ENCODE peak calls at places on chromosomes 6 and 20, in six cellular contexts. D is fibroblast of lung; R is heart right ventricle; N is CD8-positive, alpha-beta T cell; S is GM23248; A is esophagus squamous epithelium. X is an unnamed sample. For H3K4me1 and H3K9me3, the result is how much of the 10 kb centered on the place peaks cover.

GRCh38 chr6:382883-383420 is 8.6 kb upstream of the IRF4 start:
- DNase-seq in D (no peak), S (no peak), N (no peak), A (no peak), R (no peak), X (no peak)

GRCh38 chr6:40425192-40425919 is 161.8 kb downstream of the LRFN2 start:
- DNase-seq in D (no peak), N (no peak), A (no peak), R (peak), S (peak), X (no peak)

GRCh38 chr6:27138837-27139752 is 108.4 kb upstream of the PRSS16 start:
- DNase-seq in R (peak), S (no peak), D (peak), N (peak), A (no peak), X (peak)

GRCh38 chr6:73644030-73644429 is 9.8 kb downstream of the SLC17A5 start:
- DNase-seq in R (no peak), N (no peak), A (no peak), D (peak), S (no peak), X (no peak)

GRCh38 chr6:139687055-139687454 is 312.6 kb upstream of the CITED2 start:
- DNase-seq in A (no peak), R (no peak), S (no peak), D (no peak), N (no peak), X (no peak)

GRCh38 chr6:41156771-41157170 is 2.6 kb upstream of the TREML1 start:
- DNase-seq in N (no peak), R (no peak), S (no peak), D (no peak), A (no peak), X (no peak)

GRCh38 chr6:149942461-149942829 is 631 bp downstream of the ULBP2 start:
- DNase-seq in S (peak), D (no peak), N (no peak), A (no peak), R (no peak), X (no peak)

GRCh38 chr6:151916680-151917164 is 109.2 kb downstream of the ESR1 start:
- DNase-seq in S (peak), R (no peak), D (peak), A (no peak), N (no peak), X (no peak)

GRCh38 chr6:43724914-43725642 is 37.5 kb upstream of the MRPS18A start:
- DNase-seq in D (peak), R (peak), N (peak), S (peak), A (peak), X (no peak)

GRCh38 chr6:106064766-106065165 is 21.4 kb upstream of the PRDM1 start:
- DNase-seq in D (no peak), N (no peak), A (no peak), R (no peak), S (peak), X (no peak)

GRCh38 chr6:44439270-44440045 is 52.0 kb downstream of the CDC5L start:
- DNase-seq in A (no peak), R (no peak), N (no peak), D (peak), S (peak), X (no peak)

GRCh38 chr6:158789115-158789917 is 29.9 kb downstream of the EZR start:
- DNase-seq in S (no peak), D (no peak), R (no peak), A (no peak), N (peak), X (no peak)

GRCh38 chr6:125884656-125885055 is 71.9 kb upstream of the HINT3 start:
- DNase-seq in D (peak), A (no peak), N (no peak), S (no peak), R (no peak), X (no peak)

GRCh38 chr6:4670295-4670694 is 105.9 kb upstream of the CDYL start:
- DNase-seq in A (no peak), D (no peak), R (no peak), S (no peak), N (no peak), X (no peak)

GRCh38 chr20:8756410-8756809 is 312.5 kb upstream of the PLCB4 start:
- DNase-seq in D (peak), N (no peak), R (peak), A (no peak), S (peak), X (no peak)

GRCh38 chr20:3077618-3078134 is 6.3 kb downstream of the OXT start:
- DNase-seq in A (no peak), S (no peak), D (no peak), R (no peak), N (no peak), X (no peak)

GRCh38 chr20:41627611-41628244 is 9.6 kb upstream of the CHD6 start:
- DNase-seq in N (no peak), D (no peak), R (no peak), S (no peak), A (no peak), X (no peak)

GRCh38 chr20:48471176-48471575 is 356.6 kb downstream of the PREX1 start:
- DNase-seq in R (no peak), A (no peak), N (no peak), S (no peak), D (no peak), X (no peak)

GRCh38 chr20:3105256-3106137 is 21.0 kb upstream of the AVP start:
- DNase-seq in N (no peak), S (no peak), R (no peak), A (no peak), D (no peak), X (no peak)

GRCh38 chr20:18157102-18157501 is 19.4 kb downstream of the KAT14 start:
- DNase-seq in S (no peak), R (no peak), D (no peak), N (no peak), A (no peak), X (no peak)

GRCh38 chr20:51467971-51468626 is 74.4 kb downstream of the NFATC2 start:
- DNase-seq in N (no peak), S (no peak), D (no peak), R (no peak), A (no peak), X (no peak)

GRCh38 chr6:36326351-36326995 is 10.2 kb downstream of the BNIP5 start:
- DNase-seq in N (no peak), D (peak), R (peak), S (no peak), A (no peak), X (no peak)

GRCh38 chr6:142913036-142913510 is 31.9 kb downstream of the HIVEP2 start:
- DNase-seq in N (no peak), D (no peak), R (no peak), S (no peak), A (no peak), X (peak)

GRCh38 chr20:24690408-24690807 is 221.0 kb downstream of the SYNDIG1 start:
- DNase-seq in N (peak), R (no peak), A (no peak), D (no peak), S (no peak), X (no peak)

GRCh38 chr6:10429638-10430427 is 15.0 kb upstream of the TFAP2A start:
- DNase-seq in A (no peak), D (peak), S (peak), N (no peak), R (no peak), X (peak)

GRCh38 chr6:43013020-43013842 is 515 bp downstream of the MEA1 start:
- DNase-seq in N (no peak), A (peak), R (no peak), D (peak), S (peak), X (no peak)

GRCh38 chr20:23349338-23350006 is 1.1 kb upstream of the NXT1 start:
- DNase-seq in A (no peak), R (no peak), S (no peak), N (no peak), D (no peak), X (no peak)

GRCh38 chr6:44580901-44581300 is 193.4 kb downstream of the CDC5L start:
- DNase-seq in D (peak), R (no peak), N (no peak), A (no peak), S (peak), X (no peak)

GRCh38 chr6:111709615-111710398 is 104.1 kb upstream of the TRAF3IP2 start:
- DNase-seq in R (peak), D (peak), S (peak), N (peak), A (no peak), X (peak)

GRCh38 chr6:16683524-16684194 is 77.6 kb downstream of the ATXN1 start:
- DNase-seq in D (peak), R (peak), N (no peak), S (peak), A (no peak), X (no peak)

GRCh38 chr6:13234130-13234529 is 94.2 kb downstream of the TBC1D7 start:
- DNase-seq in R (no peak), S (peak), N (no peak), D (no peak), A (no peak), X (no peak)

GRCh38 chr6:87391334-87391733 is 16.4 kb upstream of the CFAP206 start:
- DNase-seq in A (no peak), D (peak), R (no peak), N (no peak), S (peak), X (peak)

GRCh38 chr6:31805939-31806469 is 762 bp downstream of the LSM2 start:
- DNase-seq in N (no peak), S (peak), R (no peak), D (no peak), A (no peak), X (no peak)

GRCh38 chr20:46145646-46146045 is 27.5 kb downstream of the CD40 start:
- DNase-seq in S (no peak), D (no peak), N (no peak), A (no peak), R (no peak), X (no peak)

GRCh38 chr20:36541227-36542018 is at the start of gene MYL9:
- DNase-seq in A (no peak), R (peak), S (peak), N (no peak), D (peak), X (no peak)
- H3K4me3 ChIP-seq in A (peak), R (peak), S (peak), N (no peak), D (peak), X (no peak)

GRCh38 chr20:56748476-56749377 is 119.6 kb downstream of the TFAP2C start:
- DNase-seq in N (no peak), D (no peak), A (no peak), S (no peak), R (no peak), X (no peak)
- H3K4me1 ChIP-seq in N (under half), D (under half), A (under half), S (under half), R (under half), X (under half)

GRCh38 chr6:76026101-76026500 is 46.4 kb downstream of the IMPG1 start:
- DNase-seq in N (no peak), D (peak), S (no peak), A (no peak), R (no peak), X (no peak)
- H3K9me3 ChIP-seq in N (under half), D (under half), S (under half), A (under half), R (under half), X (under half)

DNA sequence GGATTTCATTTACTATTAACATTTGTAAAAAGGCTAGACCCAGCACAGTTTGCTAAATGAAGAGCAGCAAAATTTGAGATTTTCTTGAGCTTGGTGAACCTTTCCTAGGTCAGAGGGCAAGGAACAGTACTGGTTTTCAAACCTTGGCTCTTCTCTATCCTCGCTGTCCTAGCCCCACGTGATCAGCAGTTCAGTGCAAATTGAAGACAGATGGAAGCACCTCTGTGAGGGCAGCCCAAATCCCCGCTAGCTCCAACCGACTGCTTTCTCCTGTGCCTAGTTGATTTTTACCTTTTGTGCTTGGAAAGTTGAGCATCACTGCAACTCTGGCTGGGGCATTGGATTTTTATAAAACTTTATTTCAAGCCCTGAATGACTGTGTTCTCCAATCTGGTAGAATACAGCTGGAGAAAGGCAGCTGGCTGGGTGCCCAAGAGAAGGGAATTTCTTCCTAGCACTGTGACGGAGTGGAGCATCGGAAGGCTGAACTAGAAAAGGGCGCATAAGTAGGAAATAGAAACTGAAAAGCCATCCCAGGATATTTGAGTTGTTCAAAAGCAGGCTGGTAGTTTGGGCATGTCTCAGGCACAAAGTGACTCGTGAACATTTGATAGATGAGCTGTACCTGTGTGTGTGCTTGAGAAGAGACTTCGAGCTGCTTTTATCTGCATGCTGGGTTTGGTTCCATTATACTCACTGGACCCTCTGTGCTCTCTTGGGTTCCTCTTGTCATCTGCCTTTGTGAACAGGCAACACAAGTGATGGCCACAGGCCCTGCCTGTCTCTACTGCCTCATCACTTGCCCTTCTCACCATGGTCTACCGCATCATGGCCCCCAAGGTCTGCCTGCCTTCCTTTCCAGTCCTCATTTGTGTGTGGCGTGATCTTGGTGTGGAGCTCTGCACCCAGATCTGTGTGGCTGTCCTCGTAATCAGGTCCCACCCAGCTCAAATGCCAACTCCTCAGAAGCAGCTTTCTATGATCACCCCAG is 2.3 kb downstream of the RNF114 start:
- DNase-seq in N (no peak), R (peak), S (peak), D (peak), A (no peak), X (no peak)
- H3K4me3 ChIP-seq in N (no peak), R (peak), S (peak), D (peak), A (peak), X (no peak)

GRCh38 chr6:131400054-131400781 is 172.8 kb upstream of the ARG1 start:
- DNase-seq in D (peak), N (no peak), A (no peak), R (no peak), S (peak), X (no peak)

GRCh38 chr6:131398176-131398575 is 174.8 kb upstream of the ARG1 start:
- DNase-seq in A (no peak), S (no peak), R (no peak), N (no peak), D (no peak), X (no peak)

GRCh38 chr6:131400782-131401496 is 172.1 kb upstream of the ARG1 start:
- DNase-seq in N (no peak), A (no peak), S (no peak), R (no peak), D (no peak), X (no peak)
- H3K4me1 ChIP-seq in N (under half), A (under half), S (under half), R (under half), D (under half), X (under half)

GRCh38 chr6:144437105-144437504 is 152.0 kb downstream of the UTRN start:
- DNase-seq in N (no peak), A (no peak), D (no peak), R (no peak), S (no peak), X (no peak)

GRCh38 chr6:144439016-144439415 is 153.9 kb downstream of the UTRN start:
- DNase-seq in R (no peak), S (peak), A (no peak), N (no peak), D (no peak), X (no peak)

GRCh38 chr6:144434308-144434990 is 149.3 kb downstream of the UTRN start:
- DNase-seq in A (no peak), R (no peak), S (peak), D (peak), N (no peak), X (no peak)

GRCh38 chr6:144435602-144436426 is 150.7 kb downstream of the UTRN start:
- DNase-seq in S (no peak), A (no peak), D (no peak), R (no peak), N (no peak), X (no peak)

DNA sequence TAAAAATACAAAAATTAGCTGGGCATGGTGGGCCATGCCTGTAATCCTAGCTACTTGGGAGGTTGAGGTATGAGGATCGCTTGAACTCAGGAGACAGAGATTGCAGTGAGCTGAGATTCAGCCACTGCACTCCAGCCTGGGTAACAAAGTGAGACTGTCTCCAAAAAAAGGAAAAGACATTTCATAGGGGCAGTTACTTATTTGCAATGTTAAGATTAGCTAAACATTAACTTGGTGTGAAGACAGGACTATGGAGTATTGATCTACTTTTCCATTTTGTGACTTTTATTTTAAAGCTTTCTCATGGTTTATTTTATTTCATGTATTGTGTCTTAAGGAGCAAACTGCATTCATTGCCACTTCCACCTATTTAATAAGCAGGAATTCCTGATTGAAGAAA is 153.0 kb downstream of the UTRN start:
- DNase-seq in R (no peak), S (no peak), D (no peak), N (no peak), A (no peak), X (no peak)
- H3K9me3 ChIP-seq in R (under half), S (under half), D (under half), N (under half), A (under half), X (under half)

DNA sequence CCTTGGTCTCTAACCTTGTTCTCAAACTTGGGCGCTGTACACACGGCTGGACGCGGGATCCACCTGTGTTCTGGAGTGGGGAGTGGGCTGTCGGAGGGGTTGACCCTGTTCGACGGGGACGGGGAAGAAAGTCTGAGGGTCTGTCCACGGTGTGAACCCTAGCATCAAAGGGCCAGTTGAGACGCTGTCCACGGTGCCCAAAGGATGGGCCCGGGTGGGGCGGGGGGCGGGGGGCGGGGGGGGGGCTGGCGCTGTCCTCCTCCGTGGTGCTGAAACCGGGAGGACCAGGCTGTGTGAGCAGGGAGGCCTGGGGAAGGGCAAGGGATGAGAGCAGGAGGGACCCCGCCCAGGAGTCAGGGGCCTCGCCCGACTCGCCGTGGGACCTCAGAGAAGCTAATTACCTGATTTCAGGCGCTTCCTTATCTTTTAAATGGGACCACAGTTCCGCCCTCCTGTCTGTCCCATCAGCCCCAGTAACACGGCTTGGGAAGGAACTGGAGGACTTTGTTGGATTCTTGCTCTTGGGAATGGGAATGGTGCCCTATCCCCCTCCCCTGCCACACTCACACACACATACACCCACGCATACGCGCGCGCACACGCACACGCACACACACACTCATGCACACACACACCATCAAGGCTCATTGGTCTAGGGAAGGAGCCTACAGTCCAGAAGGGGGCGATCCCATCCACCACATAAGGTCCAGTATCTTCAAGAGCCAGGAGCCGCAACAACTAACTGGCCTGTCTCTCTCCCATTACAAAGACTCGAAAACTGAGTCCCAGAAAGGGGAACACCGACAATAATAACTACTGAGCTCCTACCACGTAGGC is 1.0 kb upstream of the VSTM2L start:
- DNase-seq in A (no peak), D (peak), S (peak), N (no peak), R (no peak), X (no peak)
- H3K4me3 ChIP-seq in A (no peak), D (no peak), S (peak), N (no peak), R (peak), X (no peak)

DNA sequence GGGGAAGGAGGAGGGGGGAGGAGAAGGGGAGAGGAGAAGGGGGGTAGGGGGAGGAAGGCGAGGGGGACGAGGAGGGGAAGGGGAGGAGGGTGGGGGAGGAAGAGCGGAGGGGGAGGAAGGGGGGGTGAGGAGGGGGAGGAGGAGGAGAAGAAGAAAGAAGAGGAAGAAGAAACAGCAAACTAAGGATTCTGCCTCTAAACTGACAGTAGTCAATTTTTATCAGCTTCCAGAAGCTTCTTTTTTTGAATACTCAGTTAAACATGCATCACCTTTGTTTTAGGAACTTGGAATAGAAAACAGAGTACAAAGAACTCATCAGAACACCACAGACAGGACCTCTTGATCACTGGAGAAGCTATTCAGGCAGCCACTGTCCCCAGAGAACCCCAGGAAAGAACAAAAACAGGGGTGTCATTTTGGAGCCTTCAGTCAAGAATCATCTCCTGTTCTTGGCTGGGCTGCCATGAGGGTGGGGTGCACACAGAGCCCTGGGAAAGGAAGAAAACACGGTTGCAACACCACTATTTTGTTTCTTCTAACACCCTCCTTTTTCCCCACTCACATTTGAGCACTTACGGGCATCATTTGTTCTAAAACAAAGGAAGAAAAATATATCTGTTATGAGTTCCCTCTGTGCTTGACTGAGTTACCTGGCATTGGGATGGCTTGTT is 67.4 kb downstream of the TMEM170B start:
- DNase-seq in N (no peak), S (no peak), R (no peak), A (no peak), D (no peak), X (no peak)
- H3K4me1 ChIP-seq in N (under half), S (under half), R (under half), A (under half), D (under half), X (under half)